ENCODE peak calls at places on chromosomes 7 and 10, in four cellular contexts. One of them, this sample, is unnamed.

GRCh38 chr10:1706711-1707110 is 30.6 kb downstream of the ADARB2 start:
- DNase-seq in GM20000: no peak
- DNase-seq in choroid plexus epithelial cell: no peak
- DNase-seq in stimulated activated CD8-positive, alpha-beta memory T cell treated with anti-CD3 and anti-CD28 coated beads, Interleukin-4, amount 100 ng/mL, for 4 hours: no peak
- DNase-seq in this sample: no peak

GRCh38 chr10:62732841-62733653 is 71.5 kb upstream of the ADO start:
- DNase-seq in GM20000: peak
- DNase-seq in choroid plexus epithelial cell: peak
- DNase-seq in stimulated activated CD8-positive, alpha-beta memory T cell treated with anti-CD3 and anti-CD28 coated beads, Interleukin-4, amount 100 ng/mL, for 4 hours: peak
- DNase-seq in this sample: no peak

GRCh38 chr7:97004237-97004930 is 969 bp upstream of the DLX6 start:
- DNase-seq in GM20000: no peak
- DNase-seq in choroid plexus epithelial cell: no peak
- DNase-seq in stimulated activated CD8-positive, alpha-beta memory T cell treated with anti-CD3 and anti-CD28 coated beads, Interleukin-4, amount 100 ng/mL, for 4 hours: no peak
- DNase-seq in this sample: no peak

GRCh38 chr7:148142660-148143248 is 447.8 kb upstream of the C7orf33 start:
- DNase-seq in GM20000: peak
- DNase-seq in choroid plexus epithelial cell: peak
- DNase-seq in stimulated activated CD8-positive, alpha-beta memory T cell treated with anti-CD3 and anti-CD28 coated beads, Interleukin-4, amount 100 ng/mL, for 4 hours: no peak
- DNase-seq in this sample: peak

GRCh38 chr7:81534446-81534845 is 235.4 kb downstream of the HGF start:
- DNase-seq in GM20000: no peak
- DNase-seq in choroid plexus epithelial cell: no peak
- DNase-seq in stimulated activated CD8-positive, alpha-beta memory T cell treated with anti-CD3 and anti-CD28 coated beads, Interleukin-4, amount 100 ng/mL, for 4 hours: no peak
- DNase-seq in this sample: no peak

GRCh38 chr10:71396084-71396713 is 521 bp upstream of the CDH23 start:
- DNase-seq in GM20000: peak
- DNase-seq in choroid plexus epithelial cell: peak
- DNase-seq in stimulated activated CD8-positive, alpha-beta memory T cell treated with anti-CD3 and anti-CD28 coated beads, Interleukin-4, amount 100 ng/mL, for 4 hours: no peak
- DNase-seq in this sample: peak

GRCh38 chr7:3482147-3482921 is 181.3 kb downstream of the SDK1 start:
- DNase-seq in GM20000: no peak
- DNase-seq in choroid plexus epithelial cell: peak
- DNase-seq in stimulated activated CD8-positive, alpha-beta memory T cell treated with anti-CD3 and anti-CD28 coated beads, Interleukin-4, amount 100 ng/mL, for 4 hours: no peak
- DNase-seq in this sample: peak

GRCh38 chr10:69657866-69658265 is 27.8 kb downstream of the FAM241B start:
- DNase-seq in GM20000: no peak
- DNase-seq in choroid plexus epithelial cell: no peak
- DNase-seq in stimulated activated CD8-positive, alpha-beta memory T cell treated with anti-CD3 and anti-CD28 coated beads, Interleukin-4, amount 100 ng/mL, for 4 hours: no peak
- DNase-seq in this sample: no peak

GRCh38 chr7:151091988-151092387 is 5.7 kb downstream of the AGAP3 start:
- DNase-seq in GM20000: no peak
- DNase-seq in choroid plexus epithelial cell: no peak
- DNase-seq in stimulated activated CD8-positive, alpha-beta memory T cell treated with anti-CD3 and anti-CD28 coated beads, Interleukin-4, amount 100 ng/mL, for 4 hours: no peak
- DNase-seq in this sample: no peak

GRCh38 chr10:34434119-34434594 is 380.9 kb downstream of the PARD3 start:
- DNase-seq in GM20000: no peak
- DNase-seq in choroid plexus epithelial cell: peak
- DNase-seq in stimulated activated CD8-positive, alpha-beta memory T cell treated with anti-CD3 and anti-CD28 coated beads, Interleukin-4, amount 100 ng/mL, for 4 hours: no peak
- DNase-seq in this sample: peak

GRCh38 chr7:143499246-143499645 is 21.6 kb downstream of the TAS2R41 start:
- DNase-seq in GM20000: no peak
- DNase-seq in choroid plexus epithelial cell: peak
- DNase-seq in stimulated activated CD8-positive, alpha-beta memory T cell treated with anti-CD3 and anti-CD28 coated beads, Interleukin-4, amount 100 ng/mL, for 4 hours: no peak
- DNase-seq in this sample: peak

GRCh38 chr7:26891400-26892355 is 27.3 kb upstream of the SKAP2 start:
- DNase-seq in GM20000: peak
- DNase-seq in choroid plexus epithelial cell: no peak
- DNase-seq in stimulated activated CD8-positive, alpha-beta memory T cell treated with anti-CD3 and anti-CD28 coated beads, Interleukin-4, amount 100 ng/mL, for 4 hours: no peak
- DNase-seq in this sample: no peak

GRCh38 chr7:129805086-129805719 is 147.6 kb downstream of the UBE2H start:
- DNase-seq in GM20000: no peak
- DNase-seq in choroid plexus epithelial cell: no peak
- DNase-seq in stimulated activated CD8-positive, alpha-beta memory T cell treated with anti-CD3 and anti-CD28 coated beads, Interleukin-4, amount 100 ng/mL, for 4 hours: no peak
- DNase-seq in this sample: no peak

GRCh38 chr7:140653319-140654108 is 12.9 kb upstream of the DENND2A start:
- DNase-seq in GM20000: peak
- DNase-seq in choroid plexus epithelial cell: peak
- DNase-seq in stimulated activated CD8-positive, alpha-beta memory T cell treated with anti-CD3 and anti-CD28 coated beads, Interleukin-4, amount 100 ng/mL, for 4 hours: no peak
- DNase-seq in this sample: peak

GRCh38 chr7:158704524-158705233 is at the start of gene NCAPG2:
- DNase-seq in GM20000: peak
- DNase-seq in choroid plexus epithelial cell: peak
- DNase-seq in stimulated activated CD8-positive, alpha-beta memory T cell treated with anti-CD3 and anti-CD28 coated beads, Interleukin-4, amount 100 ng/mL, for 4 hours: peak
- DNase-seq in this sample: peak

GRCh38 chr7:159105845-159106614 is 38.6 kb downstream of the VIPR2 start:
- DNase-seq in GM20000: no peak
- DNase-seq in choroid plexus epithelial cell: peak
- DNase-seq in stimulated activated CD8-positive, alpha-beta memory T cell treated with anti-CD3 and anti-CD28 coated beads, Interleukin-4, amount 100 ng/mL, for 4 hours: no peak
- DNase-seq in this sample: no peak

GRCh38 chr10:26881600-26882331 is 21.0 kb upstream of the ABI1 start:
- DNase-seq in GM20000: peak
- DNase-seq in choroid plexus epithelial cell: peak
- DNase-seq in stimulated activated CD8-positive, alpha-beta memory T cell treated with anti-CD3 and anti-CD28 coated beads, Interleukin-4, amount 100 ng/mL, for 4 hours: no peak
- DNase-seq in this sample: peak

GRCh38 chr10:77226434-77226833 is 411.2 kb downstream of the KCNMA1 start:
- DNase-seq in GM20000: no peak
- DNase-seq in choroid plexus epithelial cell: no peak
- DNase-seq in stimulated activated CD8-positive, alpha-beta memory T cell treated with anti-CD3 and anti-CD28 coated beads, Interleukin-4, amount 100 ng/mL, for 4 hours: no peak
- DNase-seq in this sample: no peak

GRCh38 chr10:73209705-73210104 is 37.4 kb downstream of the DNAJC9 start:
- DNase-seq in GM20000: no peak
- DNase-seq in choroid plexus epithelial cell: peak
- DNase-seq in stimulated activated CD8-positive, alpha-beta memory T cell treated with anti-CD3 and anti-CD28 coated beads, Interleukin-4, amount 100 ng/mL, for 4 hours: no peak
- DNase-seq in this sample: peak

GRCh38 chr10:129417164-129417563 is 49.9 kb upstream of the MGMT start:
- DNase-seq in GM20000: no peak
- DNase-seq in choroid plexus epithelial cell: no peak
- DNase-seq in stimulated activated CD8-positive, alpha-beta memory T cell treated with anti-CD3 and anti-CD28 coated beads, Interleukin-4, amount 100 ng/mL, for 4 hours: no peak
- DNase-seq in this sample: peak

GRCh38 chr7:16916111-16916639 is 34.4 kb upstream of the AGR3 start:
- DNase-seq in GM20000: no peak
- DNase-seq in choroid plexus epithelial cell: peak
- DNase-seq in stimulated activated CD8-positive, alpha-beta memory T cell treated with anti-CD3 and anti-CD28 coated beads, Interleukin-4, amount 100 ng/mL, for 4 hours: no peak
- DNase-seq in this sample: no peak

GRCh38 chr10:130023454-130024230 is 59.6 kb upstream of the EBF3 start:
- DNase-seq in GM20000: no peak
- DNase-seq in choroid plexus epithelial cell: no peak
- DNase-seq in stimulated activated CD8-positive, alpha-beta memory T cell treated with anti-CD3 and anti-CD28 coated beads, Interleukin-4, amount 100 ng/mL, for 4 hours: no peak
- DNase-seq in this sample: no peak

GRCh38 chr7:71775648-71776047 is 636.5 kb downstream of the CALN1 start:
- DNase-seq in GM20000: no peak
- DNase-seq in choroid plexus epithelial cell: no peak
- DNase-seq in stimulated activated CD8-positive, alpha-beta memory T cell treated with anti-CD3 and anti-CD28 coated beads, Interleukin-4, amount 100 ng/mL, for 4 hours: no peak
- DNase-seq in this sample: no peak

GRCh38 chr7:130987092-130987491 is 253.1 kb upstream of the KLF14 start:
- DNase-seq in GM20000: no peak
- DNase-seq in choroid plexus epithelial cell: no peak
- DNase-seq in stimulated activated CD8-positive, alpha-beta memory T cell treated with anti-CD3 and anti-CD28 coated beads, Interleukin-4, amount 100 ng/mL, for 4 hours: no peak
- DNase-seq in this sample: no peak

GRCh38 chr10:27360581-27361172 is 120.1 kb upstream of the ACBD5 start:
- DNase-seq in GM20000: peak
- DNase-seq in choroid plexus epithelial cell: peak
- DNase-seq in stimulated activated CD8-positive, alpha-beta memory T cell treated with anti-CD3 and anti-CD28 coated beads, Interleukin-4, amount 100 ng/mL, for 4 hours: peak
- DNase-seq in this sample: peak

GRCh38 chr7:157873664-157874063 is 536.9 kb downstream of the DNAJB6 start:
- DNase-seq in GM20000: no peak
- DNase-seq in choroid plexus epithelial cell: no peak
- DNase-seq in stimulated activated CD8-positive, alpha-beta memory T cell treated with anti-CD3 and anti-CD28 coated beads, Interleukin-4, amount 100 ng/mL, for 4 hours: no peak
- DNase-seq in this sample: no peak

GRCh38 chr7:135645296-135645904 is 16.9 kb upstream of the STMP1 start:
- DNase-seq in GM20000: peak
- DNase-seq in choroid plexus epithelial cell: peak
- DNase-seq in stimulated activated CD8-positive, alpha-beta memory T cell treated with anti-CD3 and anti-CD28 coated beads, Interleukin-4, amount 100 ng/mL, for 4 hours: no peak
- DNase-seq in this sample: peak

GRCh38 chr7:150788474-150789269 is 11.5 kb downstream of the TMEM176B start:
- DNase-seq in GM20000: no peak
- DNase-seq in choroid plexus epithelial cell: no peak
- DNase-seq in stimulated activated CD8-positive, alpha-beta memory T cell treated with anti-CD3 and anti-CD28 coated beads, Interleukin-4, amount 100 ng/mL, for 4 hours: no peak
- DNase-seq in this sample: no peak

GRCh38 chr7:18087031-18087686 is 59.5 kb upstream of the PRPS1L1 start:
- DNase-seq in GM20000: peak
- DNase-seq in choroid plexus epithelial cell: peak
- DNase-seq in stimulated activated CD8-positive, alpha-beta memory T cell treated with anti-CD3 and anti-CD28 coated beads, Interleukin-4, amount 100 ng/mL, for 4 hours: no peak
- DNase-seq in this sample: peak

GRCh38 chr7:25031432-25031831 is 51.5 kb upstream of the OSBPL3 start:
- DNase-seq in GM20000: no peak
- DNase-seq in choroid plexus epithelial cell: no peak
- DNase-seq in stimulated activated CD8-positive, alpha-beta memory T cell treated with anti-CD3 and anti-CD28 coated beads, Interleukin-4, amount 100 ng/mL, for 4 hours: no peak
- DNase-seq in this sample: no peak

GRCh38 chr7:90605055-90605454 is 8.9 kb downstream of the CDK14 start:
- DNase-seq in GM20000: no peak
- DNase-seq in choroid plexus epithelial cell: no peak
- DNase-seq in stimulated activated CD8-positive, alpha-beta memory T cell treated with anti-CD3 and anti-CD28 coated beads, Interleukin-4, amount 100 ng/mL, for 4 hours: no peak
- DNase-seq in this sample: no peak

GRCh38 chr7:31096882-31097258 is 44.8 kb downstream of the ADCYAP1R1 start:
- DNase-seq in GM20000: no peak
- DNase-seq in choroid plexus epithelial cell: no peak
- DNase-seq in stimulated activated CD8-positive, alpha-beta memory T cell treated with anti-CD3 and anti-CD28 coated beads, Interleukin-4, amount 100 ng/mL, for 4 hours: no peak
- DNase-seq in this sample: no peak

This sample was measured in dermis blood vessel endothelial cell.